ENCODE peak calls at places on chromosomes 7 and 10, in four cellular contexts. One of them, this sample, is unnamed.
A peak's percentile ranks its signal among the peaks of the same experiment; 100 is the strongest.

GRCh38 chr10:33154590-33154989 is 179.9 kb downstream of the NRP1 start:
- DNase-seq in M059J: no peak
- DNase-seq in stimulated activated CD8-positive, alpha-beta memory T cell treated with anti-CD3 and anti-CD28 coated beads, Interleukin-12 subunit alpha, Interleukin-12 subunit beta, amount 100 ng/mL, for 4 hours: no peak
- DNase-seq in ELF-1: no peak
- DNase-seq in this sample: no peak

GRCh38 chr7:40760293-40760964 is 625.6 kb downstream of the SUGCT start:
- DNase-seq in M059J: no peak
- DNase-seq in stimulated activated CD8-positive, alpha-beta memory T cell treated with anti-CD3 and anti-CD28 coated beads, Interleukin-12 subunit alpha, Interleukin-12 subunit beta, amount 100 ng/mL, for 4 hours: no peak
- DNase-seq in ELF-1: no peak
- DNase-seq in this sample: no peak

GRCh38 chr10:100183482-100183881 is 2.3 kb downstream of the ERLIN1 start:
- DNase-seq in M059J: no peak
- DNase-seq in stimulated activated CD8-positive, alpha-beta memory T cell treated with anti-CD3 and anti-CD28 coated beads, Interleukin-12 subunit alpha, Interleukin-12 subunit beta, amount 100 ng/mL, for 4 hours: no peak
- DNase-seq in ELF-1: no peak
- DNase-seq in this sample: peak; percentile 90

GRCh38 chr7:107742678-107743566 is 1.0 kb upstream of the CBLL1 start:
- DNase-seq in M059J: no peak
- DNase-seq in stimulated activated CD8-positive, alpha-beta memory T cell treated with anti-CD3 and anti-CD28 coated beads, Interleukin-12 subunit alpha, Interleukin-12 subunit beta, amount 100 ng/mL, for 4 hours: no peak
- DNase-seq in ELF-1: no peak
- DNase-seq in this sample: peak; percentile 86

GRCh38 chr10:71835671-71836593 is 15.1 kb downstream of the PSAP start:
- DNase-seq in M059J: peak; percentile 98
- DNase-seq in stimulated activated CD8-positive, alpha-beta memory T cell treated with anti-CD3 and anti-CD28 coated beads, Interleukin-12 subunit alpha, Interleukin-12 subunit beta, amount 100 ng/mL, for 4 hours: no peak
- DNase-seq in ELF-1: peak; percentile 32
- DNase-seq in this sample: no peak

GRCh38 chr10:71582506-71582905 is 137.1 kb downstream of the C10orf105 start:
- DNase-seq in M059J: no peak
- DNase-seq in stimulated activated CD8-positive, alpha-beta memory T cell treated with anti-CD3 and anti-CD28 coated beads, Interleukin-12 subunit alpha, Interleukin-12 subunit beta, amount 100 ng/mL, for 4 hours: no peak
- DNase-seq in ELF-1: no peak
- DNase-seq in this sample: no peak

GRCh38 chr7:150556521-150557138 is 10.6 kb upstream of the GIMAP4 start:
- DNase-seq in M059J: no peak
- DNase-seq in stimulated activated CD8-positive, alpha-beta memory T cell treated with anti-CD3 and anti-CD28 coated beads, Interleukin-12 subunit alpha, Interleukin-12 subunit beta, amount 100 ng/mL, for 4 hours: no peak
- DNase-seq in ELF-1: no peak
- DNase-seq in this sample: no peak

GRCh38 chr10:96387151-96387550 is 28.3 kb upstream of the OPALIN start:
- DNase-seq in M059J: no peak
- DNase-seq in stimulated activated CD8-positive, alpha-beta memory T cell treated with anti-CD3 and anti-CD28 coated beads, Interleukin-12 subunit alpha, Interleukin-12 subunit beta, amount 100 ng/mL, for 4 hours: no peak
- DNase-seq in ELF-1: no peak
- DNase-seq in this sample: no peak

GRCh38 chr10:97713351-97713827 is at the start of gene MARVELD1:
- DNase-seq in M059J: peak; percentile 64
- DNase-seq in stimulated activated CD8-positive, alpha-beta memory T cell treated with anti-CD3 and anti-CD28 coated beads, Interleukin-12 subunit alpha, Interleukin-12 subunit beta, amount 100 ng/mL, for 4 hours: no peak
- DNase-seq in ELF-1: peak; percentile 57
- DNase-seq in this sample: peak; percentile 37

GRCh38 chr7:159025161-159025779 is 119.4 kb downstream of the VIPR2 start:
- DNase-seq in M059J: no peak
- DNase-seq in stimulated activated CD8-positive, alpha-beta memory T cell treated with anti-CD3 and anti-CD28 coated beads, Interleukin-12 subunit alpha, Interleukin-12 subunit beta, amount 100 ng/mL, for 4 hours: no peak
- DNase-seq in ELF-1: no peak
- DNase-seq in this sample: no peak

GRCh38 chr7:4882742-4883351 is 669 bp downstream of the RADIL start:
- DNase-seq in M059J: no peak
- DNase-seq in stimulated activated CD8-positive, alpha-beta memory T cell treated with anti-CD3 and anti-CD28 coated beads, Interleukin-12 subunit alpha, Interleukin-12 subunit beta, amount 100 ng/mL, for 4 hours: no peak
- DNase-seq in ELF-1: no peak
- DNase-seq in this sample: no peak

GRCh38 chr7:101817930-101818698 is 688 bp downstream of the CUX1 start:
- DNase-seq in M059J: no peak
- DNase-seq in stimulated activated CD8-positive, alpha-beta memory T cell treated with anti-CD3 and anti-CD28 coated beads, Interleukin-12 subunit alpha, Interleukin-12 subunit beta, amount 100 ng/mL, for 4 hours: no peak
- DNase-seq in ELF-1: no peak
- DNase-seq in this sample: peak; percentile 57

GRCh38 chr7:142534726-142535122 is 214.5 kb upstream of the PRSS1 start:
- DNase-seq in M059J: no peak
- DNase-seq in stimulated activated CD8-positive, alpha-beta memory T cell treated with anti-CD3 and anti-CD28 coated beads, Interleukin-12 subunit alpha, Interleukin-12 subunit beta, amount 100 ng/mL, for 4 hours: no peak
- DNase-seq in ELF-1: no peak
- DNase-seq in this sample: no peak

GRCh38 chr7:108078156-108078781 is 51.9 kb downstream of the LAMB4 start:
- DNase-seq in M059J: no peak
- DNase-seq in stimulated activated CD8-positive, alpha-beta memory T cell treated with anti-CD3 and anti-CD28 coated beads, Interleukin-12 subunit alpha, Interleukin-12 subunit beta, amount 100 ng/mL, for 4 hours: no peak
- DNase-seq in ELF-1: no peak
- DNase-seq in this sample: no peak

GRCh38 chr7:155206286-155207020 is 91.2 kb upstream of the INSIG1 start:
- DNase-seq in M059J: peak; percentile 96
- DNase-seq in stimulated activated CD8-positive, alpha-beta memory T cell treated with anti-CD3 and anti-CD28 coated beads, Interleukin-12 subunit alpha, Interleukin-12 subunit beta, amount 100 ng/mL, for 4 hours: peak; percentile 35
- DNase-seq in ELF-1: peak; percentile 22
- DNase-seq in this sample: peak; percentile 87

GRCh38 chr7:46534593-46535271 is 613.7 kb upstream of the IGFBP3 start:
- DNase-seq in M059J: peak; percentile 49
- DNase-seq in stimulated activated CD8-positive, alpha-beta memory T cell treated with anti-CD3 and anti-CD28 coated beads, Interleukin-12 subunit alpha, Interleukin-12 subunit beta, amount 100 ng/mL, for 4 hours: no peak
- DNase-seq in ELF-1: peak; percentile 71
- DNase-seq in this sample: no peak

GRCh38 chr10:51198170-51198569 is 123.9 kb downstream of the PRKG1 start:
- DNase-seq in M059J: no peak
- DNase-seq in stimulated activated CD8-positive, alpha-beta memory T cell treated with anti-CD3 and anti-CD28 coated beads, Interleukin-12 subunit alpha, Interleukin-12 subunit beta, amount 100 ng/mL, for 4 hours: no peak
- DNase-seq in ELF-1: no peak
- DNase-seq in this sample: no peak

GRCh38 chr10:111297351-111297848 is 220.6 kb downstream of the ADRA2A start:
- DNase-seq in M059J: peak; percentile 10
- DNase-seq in stimulated activated CD8-positive, alpha-beta memory T cell treated with anti-CD3 and anti-CD28 coated beads, Interleukin-12 subunit alpha, Interleukin-12 subunit beta, amount 100 ng/mL, for 4 hours: no peak
- DNase-seq in ELF-1: peak; percentile 65
- DNase-seq in this sample: no peak

GRCh38 chr10:43304687-43305333 is 37.9 kb upstream of the RASGEF1A start:
- DNase-seq in M059J: peak; percentile 17
- DNase-seq in stimulated activated CD8-positive, alpha-beta memory T cell treated with anti-CD3 and anti-CD28 coated beads, Interleukin-12 subunit alpha, Interleukin-12 subunit beta, amount 100 ng/mL, for 4 hours: peak; percentile 53
- DNase-seq in ELF-1: peak; percentile 56
- DNase-seq in this sample: peak; percentile 75

GRCh38 chr7:131328387-131329175 is 905 bp downstream of the MKLN1 start:
- DNase-seq in M059J: peak; percentile 46
- DNase-seq in stimulated activated CD8-positive, alpha-beta memory T cell treated with anti-CD3 and anti-CD28 coated beads, Interleukin-12 subunit alpha, Interleukin-12 subunit beta, amount 100 ng/mL, for 4 hours: no peak
- DNase-seq in ELF-1: no peak
- DNase-seq in this sample: no peak

GRCh38 chr10:31757374-31757773 is 171.3 kb downstream of the ARHGAP12 start:
- DNase-seq in M059J: no peak
- DNase-seq in stimulated activated CD8-positive, alpha-beta memory T cell treated with anti-CD3 and anti-CD28 coated beads, Interleukin-12 subunit alpha, Interleukin-12 subunit beta, amount 100 ng/mL, for 4 hours: no peak
- DNase-seq in ELF-1: no peak
- DNase-seq in this sample: no peak

GRCh38 chr7:25619963-25620799 is 391.9 kb upstream of the NPVF start:
- DNase-seq in M059J: no peak
- DNase-seq in stimulated activated CD8-positive, alpha-beta memory T cell treated with anti-CD3 and anti-CD28 coated beads, Interleukin-12 subunit alpha, Interleukin-12 subunit beta, amount 100 ng/mL, for 4 hours: no peak
- DNase-seq in ELF-1: peak; percentile 19
- DNase-seq in this sample: peak; percentile 22

This sample was measured in AML-193.